ENCODE peak calls at places on chromosomes 12 and 14, in four cellular contexts. H is fibroblast of lung, N is PC-3, I is neuronal stem cell. F is an unnamed sample.

GRCh38 chr12:105357162-105357691 is 26.7 kb downstream of the C12orf75 start:
- DNase-seq in I (no peak), N (peak; percentile 42), H (peak; percentile 78), F (no peak)

GRCh38 chr14:69687963-69688649 is 76.7 kb downstream of the SUSD6 start:
- DNase-seq in I (no peak), N (no peak), H (no peak), F (no peak)

GRCh38 chr14:38212996-38213395 is 5.3 kb downstream of the SSTR1 start:
- DNase-seq in N (no peak), I (no peak), H (peak; percentile 64), F (no peak)

GRCh38 chr14:84496677-84497076 is 1033.3 kb upstream of the FLRT2 start:
- DNase-seq in H (no peak), N (no peak), I (no peak), F (no peak)

GRCh38 chr12:109947511-109947910 is 47.4 kb downstream of the TCHP start:
- DNase-seq in I (no peak), N (no peak), H (peak; percentile 92), F (no peak)

GRCh38 chr12:119704065-119704747 is 36.3 kb downstream of the PRKAB1 start:
- DNase-seq in H (peak; percentile 38), I (no peak), N (peak; percentile 74), F (no peak)

GRCh38 chr12:12823811-12824210 is 10.7 kb downstream of the DDX47 start:
- DNase-seq in N (no peak), I (no peak), H (peak; percentile 30), F (no peak)

GRCh38 chr12:44077293-44077692 is 241.4 kb downstream of the TMEM117 start:
- DNase-seq in I (no peak), N (no peak), H (no peak), F (no peak)

GRCh38 chr12:45191239-45191638 is 24.7 kb upstream of the ANO6 start:
- DNase-seq in N (peak; percentile 26), I (no peak), H (peak; percentile 52), F (no peak)

GRCh38 chr12:27966870-27967269 is 5.7 kb downstream of the PTHLH start:
- DNase-seq in N (peak; percentile 100), I (no peak), H (peak; percentile 98), F (peak; percentile 89)

GRCh38 chr12:101749657-101750056 is 10.4 kb upstream of the SYCP3 start:
- DNase-seq in N (no peak), H (no peak), I (no peak), F (no peak)

GRCh38 chr14:93231129-93231979 is 24.3 kb downstream of the UBR7 start:
- DNase-seq in N (peak; percentile 21), I (no peak), H (peak; percentile 65), F (no peak)

GRCh38 chr12:88931598-88931997 is 351.3 kb upstream of the KITLG start:
- DNase-seq in N (no peak), I (no peak), H (peak; percentile 37), F (peak; percentile 66)

GRCh38 chr12:61896436-61896835 is 363.8 kb upstream of the USP15 start:
- DNase-seq in N (no peak), I (no peak), H (no peak), F (no peak)

GRCh38 chr12:39587247-39587646 is 32.4 kb downstream of the ABCD2 start:
- DNase-seq in N (peak; percentile 45), I (no peak), H (no peak), F (no peak)

GRCh38 chr12:87667378-87667777 is 361.8 kb downstream of the C12orf50 start:
- DNase-seq in I (no peak), H (peak; percentile 70), N (peak; percentile 61), F (no peak)

GRCh38 chr12:62522984-62523383 is 56.4 kb downstream of the MON2 start:
- DNase-seq in N (peak; percentile 18), I (no peak), H (peak; percentile 10), F (no peak)

GRCh38 chr12:131025939-131026702 is 72.4 kb downstream of the ADGRD1 start:
- DNase-seq in N (no peak), I (no peak), H (no peak), F (no peak)

GRCh38 chr14:71594828-71595227 is 337.4 kb upstream of the RGS6 start:
- DNase-seq in H (peak; percentile 42), N (no peak), I (no peak), F (no peak)

GRCh38 chr14:32603992-32604391 is 274.9 kb downstream of the AKAP6 start:
- DNase-seq in H (no peak), N (no peak), I (no peak), F (no peak)

GRCh38 chr14:89617471-89618291 is 200.6 kb upstream of the FOXN3 start:
- DNase-seq in N (peak; percentile 29), I (peak; percentile 26), H (peak; percentile 73), F (peak; percentile 79)

GRCh38 chr12:28782812-28783211 is 366.3 kb upstream of the FAR2 start:
- DNase-seq in H (no peak), I (no peak), N (no peak), F (peak; percentile 10)

GRCh38 chr12:64400041-64400440 is 4.2 kb upstream of the XPOT start:
- DNase-seq in H (peak; percentile 78), N (no peak), I (no peak), F (peak; percentile 30)

GRCh38 chr12:67151891-67152290 is 117.3 kb upstream of the CAND1 start:
- DNase-seq in H (peak; percentile 1), N (no peak), I (no peak), F (no peak)

GRCh38 chr12:57631566-57632368 is 1.2 kb downstream of the B4GALNT1 start:
- DNase-seq in I (no peak), H (no peak), N (no peak), F (no peak)

GRCh38 chr12:112288638-112289037 is 93.6 kb downstream of the HECTD4 start:
- DNase-seq in N (no peak), I (no peak), H (no peak), F (no peak)

GRCh38 chr14:35419429-35419841 is 14.9 kb upstream of the NFKBIA start:
- DNase-seq in I (no peak), H (peak; percentile 56), N (peak; percentile 31), F (no peak)

GRCh38 chr14:50402965-50403364 is 6.3 kb upstream of the CDKL1 start:
- DNase-seq in N (peak; percentile 39), H (no peak), I (no peak), F (no peak)

GRCh38 chr14:50400461-50400860 is 3.8 kb upstream of the CDKL1 start:
- DNase-seq in I (no peak), H (no peak), N (no peak), F (no peak)

GRCh38 chr14:50407089-50407813 is 10.6 kb upstream of the CDKL1 start:
- DNase-seq in N (no peak), I (no peak), H (no peak), F (no peak)

GRCh38 chr14:50399251-50400032 is 2.8 kb upstream of the CDKL1 start:
- DNase-seq in I (no peak), N (peak; percentile 66), H (peak; percentile 25), F (no peak)

GRCh38 chr14:50403433-50403832 is 6.8 kb upstream of the CDKL1 start:
- DNase-seq in N (no peak), H (no peak), I (no peak), F (no peak)
- H3K9ac ChIP-seq in N (no peak overlapping the region), H (no peak overlapping the region), I (no peak overlapping the region), F (no peak overlapping the region)

GRCh38 chr12:107731376-107731775 is 29.6 kb downstream of the PRDM4 start:
- DNase-seq in H (no peak), I (no peak), N (peak; percentile 36), F (no peak)

GRCh38 chr12:107736914-107737313 is 24.0 kb downstream of the PRDM4 start:
- DNase-seq in I (no peak), H (no peak), N (no peak), F (no peak)

GRCh38 chr12:107730942-107731341 is 30.0 kb downstream of the PRDM4 start:
- DNase-seq in I (no peak), N (no peak), H (no peak), F (no peak)

GRCh38 chr12:107732365-107732764 is 28.6 kb downstream of the PRDM4 start:
- DNase-seq in N (no peak), I (no peak), H (no peak), F (peak; percentile 8)

GRCh38 chr12:107734139-107734538 is 26.8 kb downstream of the PRDM4 start:
- DNase-seq in H (no peak), N (no peak), I (no peak), F (no peak)
- H3K36me3 ChIP-seq in H (peaks cover 16% of the 10 kb centered on the region), N (peaks cover 62% of the 10 kb centered on the region), I (peaks cover 29% of the 10 kb centered on the region), F (peaks cover 13% of the 10 kb centered on the region)

DNA sequence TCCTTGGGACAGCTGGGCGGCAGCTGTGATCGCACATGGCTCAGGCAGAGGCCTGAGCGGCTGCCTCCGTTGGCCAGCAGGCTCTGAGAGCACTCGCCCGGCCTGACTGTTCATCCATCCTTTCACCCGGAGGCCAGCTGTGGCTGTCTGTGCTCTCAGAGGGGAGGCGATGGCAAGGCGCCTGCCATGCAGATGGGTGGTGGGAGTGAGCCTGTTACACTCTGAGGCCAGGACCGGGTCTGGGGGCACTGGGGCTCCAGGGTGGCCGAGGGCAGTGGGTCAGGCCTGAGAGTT is 292.3 kb downstream of the TMEM121 start:
- DNase-seq in N (no peak), I (no peak), H (no peak), F (no peak)
- H3K9ac ChIP-seq in N (no peak overlapping the region), I (no peak overlapping the region), H (no peak overlapping the region), F (no peak overlapping the region)

DNA sequence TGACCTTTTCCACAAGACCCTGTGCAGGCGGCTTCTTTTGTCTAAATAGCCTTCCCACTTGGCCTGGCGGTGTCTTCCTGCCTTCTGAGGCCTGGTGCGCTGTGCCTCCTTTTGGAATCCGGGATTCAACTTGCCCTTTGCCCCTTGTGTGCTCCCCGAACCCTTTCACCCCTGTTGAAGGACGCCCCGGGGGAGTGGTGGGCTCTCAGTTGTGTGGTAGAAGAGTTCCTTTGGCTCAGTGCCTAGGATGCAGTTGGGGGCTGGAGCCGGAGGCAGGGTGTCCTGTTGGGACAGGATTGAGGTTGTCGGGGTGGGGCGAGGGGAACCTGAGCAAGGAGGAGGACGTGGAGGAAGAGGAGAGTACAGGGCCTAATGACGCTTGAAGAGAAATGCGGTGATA is 34.5 kb downstream of the KLC1 start:
- DNase-seq in H (no peak), N (no peak), I (no peak), F (no peak)
- H3K36me3 ChIP-seq in H (peaks cover 37% of the 10 kb centered on the region), N (peaks cover 52% of the 10 kb centered on the region), I (peaks cover 29% of the 10 kb centered on the region), F (peaks cover 16% of the 10 kb centered on the region)

GRCh38 chr14:100706200-100706599 is 20.5 kb upstream of the DLK1 start:
- DNase-seq in N (no peak), I (no peak), H (no peak), F (no peak)

GRCh38 chr14:100701314-100701713 is 25.4 kb upstream of the DLK1 start:
- DNase-seq in N (no peak), I (no peak), H (no peak), F (no peak)

GRCh38 chr14:100703574-100704220 is 23.0 kb upstream of the DLK1 start:
- DNase-seq in H (no peak), N (peak; percentile 58), I (no peak), F (no peak)

GRCh38 chr14:100698719-100699448 is 27.8 kb upstream of the DLK1 start:
- DNase-seq in N (no peak), I (no peak), H (no peak), F (no peak)

GRCh38 chr14:100702590-100702989 is 24.1 kb upstream of the DLK1 start:
- DNase-seq in N (no peak), I (no peak), H (no peak), F (no peak)
- H3K9ac ChIP-seq in N (no peak overlapping the region), I (no peak overlapping the region), H (no peak overlapping the region), F (no peak overlapping the region)

F was measured in mesendoderm.